ENCODE peak calls at places on chromosomes 12 and 14, in eight cellular contexts. Y is SK-N-SH, Z is fibroblast of pulmonary artery, A is sigmoid colon, F is left ventricle myocardium inferior, M is IMR-90, D is mucosa of descending colon, Q is OCI-LY7. X is an unnamed sample.

GRCh38 chr14:64060199-64060545 is 207.4 kb downstream of the SYNE2 start:
- DNase-seq in Y (no peak), Z (no peak), A (no peak), F (no peak), M (no peak), D (peak; percentile 35), Q (no peak), X (no peak)

GRCh38 chr12:62930546-62931425 is 4.2 kb downstream of the PPM1H start:
- DNase-seq in Y (no peak), Z (no peak), A (no peak), F (no peak), M (peak; percentile 4), D (no peak), Q (no peak), X (no peak)

GRCh38 chr12:29403991-29404390 is 23.0 kb upstream of the ERGIC2 start:
- DNase-seq in Y (peak; percentile 10), Z (no peak), A (no peak), F (no peak), M (no peak), D (no peak), Q (no peak), X (no peak)

GRCh38 chr12:125341422-125341821 is 276.2 kb downstream of the AACS start:
- DNase-seq in Y (no peak), Z (no peak), A (no peak), F (no peak), M (no peak), D (peak; percentile 46), Q (no peak), X (no peak)

GRCh38 chr12:120110550-120111501 is 5.7 kb downstream of the RAB35 start:
- DNase-seq in Y (no peak), Z (no peak), A (peak; percentile 84), F (peak; percentile 71), M (no peak), D (peak; percentile 38), Q (peak; percentile 79), X (no peak)

GRCh38 chr14:77139022-77139421 is 2.6 kb downstream of the ZDHHC22 start:
- DNase-seq in Y (no peak), Z (no peak), A (peak; percentile 26), F (no peak), M (no peak), D (no peak), Q (no peak), X (no peak)

GRCh38 chr14:36430662-36431084 is 89.4 kb downstream of the NKX2-1 start:
- DNase-seq in Y (no peak), Z (no peak), A (no peak), F (no peak), M (no peak), D (no peak), Q (no peak), X (no peak)

GRCh38 chr12:56864318-56864717 is 69.9 kb downstream of the SDR9C7 start:
- DNase-seq in Y (no peak), Z (no peak), A (no peak), F (no peak), M (no peak), D (no peak), Q (peak; percentile 26), X (no peak)

GRCh38 chr12:120394483-120395367 is 25.8 kb upstream of the MSI1 start:
- DNase-seq in Y (no peak), Z (no peak), A (no peak), F (no peak), M (no peak), D (peak; percentile 72), Q (no peak), X (no peak)

GRCh38 chr12:43288666-43289065 is 263.3 kb downstream of the ADAMTS20 start:
- DNase-seq in Y (no peak), Z (no peak), A (no peak), F (no peak), M (peak; percentile 48), D (no peak), Q (no peak), X (no peak)

GRCh38 chr12:111753144-111753881 is 13.4 kb upstream of the ALDH2 start:
- DNase-seq in Y (peak; percentile 95), Z (peak; percentile 81), A (peak; percentile 84), F (peak; percentile 61), M (peak; percentile 61), D (peak; percentile 76), Q (peak; percentile 51), X (peak; percentile 78)

GRCh38 chr12:111424793-111425251 is 19.1 kb downstream of the SH2B3 start:
- DNase-seq in Y (no peak), Z (no peak), A (no peak), F (no peak), M (no peak), D (peak; percentile 40), Q (no peak), X (no peak)

GRCh38 chr12:120540445-120540844 is 6.3 kb downstream of the RNF10 start:
- DNase-seq in Y (no peak), Z (peak; percentile 89), A (no peak), F (no peak), M (peak; percentile 45), D (no peak), Q (no peak), X (peak; percentile 88)

GRCh38 chr14:56129941-56130340 is 11.7 kb downstream of the PELI2 start:
- DNase-seq in Y (no peak), Z (peak; percentile 55), A (no peak), F (peak; percentile 34), M (no peak), D (no peak), Q (no peak), X (no peak)

GRCh38 chr14:103517626-103518415 is 4.8 kb downstream of the CKB start:
- DNase-seq in Y (peak; percentile 57), Z (no peak), A (peak; percentile 81), F (no peak), M (no peak), D (no peak), Q (no peak), X (no peak)

DNA sequence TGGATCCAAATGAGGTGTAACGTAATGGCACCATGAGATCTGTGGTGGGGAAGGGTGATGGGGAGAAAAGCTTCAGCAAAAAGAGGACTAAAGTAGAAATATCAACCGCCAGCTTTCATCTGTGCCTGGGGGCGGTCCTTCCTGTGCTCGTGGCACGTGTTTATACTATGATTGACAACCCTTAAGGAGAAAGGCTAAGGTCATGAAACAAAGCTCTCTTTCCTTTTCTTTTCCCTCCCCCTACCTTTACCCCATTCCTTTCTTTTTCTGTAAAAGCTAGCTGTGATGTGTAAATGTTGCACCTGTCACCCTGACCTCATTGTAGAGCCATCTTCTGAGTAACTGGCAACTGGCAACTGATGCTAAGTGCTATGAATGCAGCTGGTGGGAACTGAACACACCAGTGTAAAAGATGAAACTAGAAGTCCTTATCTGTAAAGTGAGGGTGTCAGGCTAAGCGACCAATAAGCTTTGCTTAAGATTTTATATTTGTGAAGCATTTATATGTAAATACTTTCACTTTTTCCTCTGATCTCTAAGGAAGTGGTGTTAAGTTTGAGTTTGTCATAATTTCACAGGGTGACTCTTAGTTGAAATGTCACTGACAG is 102.8 kb upstream of the BCAT1 start:
- DNase-seq in Y (no peak), Z (no peak), A (no peak), F (no peak), M (no peak), D (peak; percentile 32), Q (peak; percentile 90), X (no peak)
- H3K4me3 ChIP-seq in Y (no peak overlapping the region), Z (no peak overlapping the region), A (no peak overlapping the region), F (peak overlapping the region; percentile 59), M (no peak overlapping the region), D (no peak overlapping the region), Q (peak overlapping the region; percentile 90), X (no peak overlapping the region)

DNA sequence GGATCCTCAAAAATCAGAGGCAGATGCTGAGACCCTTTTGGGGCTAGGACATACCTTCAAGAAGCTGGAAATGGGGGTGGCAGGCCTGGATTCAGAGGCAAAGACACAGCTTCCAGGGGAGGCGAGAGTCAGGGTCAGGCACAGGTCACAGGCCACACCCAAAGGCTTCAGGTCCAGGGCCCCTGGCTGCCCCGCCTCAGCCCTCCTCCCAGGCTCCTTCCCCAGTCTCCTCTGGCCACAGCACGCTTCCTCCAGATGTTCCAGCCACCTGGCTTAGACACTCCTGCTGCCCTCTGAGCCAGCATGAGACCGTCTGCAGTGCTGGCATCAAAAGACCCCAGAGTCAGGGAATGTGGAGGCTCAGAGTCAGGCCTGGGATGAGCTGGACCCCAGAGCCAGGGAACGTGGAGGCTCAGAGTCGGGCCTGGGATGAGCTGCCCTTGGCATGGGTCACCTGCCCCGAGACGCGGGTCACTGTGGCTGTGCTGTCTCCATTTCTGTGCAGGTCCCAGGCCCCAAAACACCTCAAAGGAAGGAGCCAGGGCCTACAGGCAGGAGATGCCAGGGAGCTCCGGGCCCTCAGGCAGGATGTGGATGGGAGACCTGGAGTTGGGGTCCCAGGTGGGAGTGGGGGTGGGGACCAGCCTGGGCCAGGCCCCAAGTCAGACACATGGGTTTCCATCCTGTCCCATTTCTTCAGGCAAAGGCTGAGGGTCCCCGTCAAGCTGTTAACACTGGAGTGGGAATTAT is 58.9 kb downstream of the DIO3 start:
- DNase-seq in Y (no peak), Z (no peak), A (no peak), F (no peak), M (no peak), D (no peak), Q (no peak), X (no peak)
- TF ChIP-seq CTCF in Y (no peak), Z (no peak), A (no peak), F (no peak), M (no peak), D (no peak), Q (no peak), X (no peak)

GRCh38 chr12:47078086-47078395 is 1.4 kb upstream of the PCED1B start:
- DNase-seq in Y (no peak), Z (no peak), A (no peak), F (no peak), M (no peak), D (no peak), Q (no peak), X (no peak)
- H3K4me3 ChIP-seq in Y (no peak overlapping the region), Z (peak overlapping the region; percentile 94), A (peak overlapping the region; percentile 91), F (peak overlapping the region; percentile 81), M (peak overlapping the region; percentile 91), D (no peak overlapping the region), Q (no peak overlapping the region), X (peak overlapping the region; percentile 81)

GRCh38 chr12:109612975-109613502 is 39.4 kb downstream of the MVK start:
- DNase-seq in Y (no peak), Z (peak; percentile 36), A (no peak), F (no peak), M (peak; percentile 6), D (no peak), Q (peak; percentile 25), X (peak; percentile 8)
- TF ChIP-seq CTCF in Y (peak; percentile 41), Z (peak; percentile 40), A (no peak), F (peak; percentile 22), M (peak; percentile 16), D (no peak), Q (peak; percentile 66), X (peak; percentile 34)

GRCh38 chr12:69694123-69694522 is 5.0 kb downstream of the BEST3 start:
- DNase-seq in Y (no peak), Z (no peak), A (no peak), F (peak; percentile 16), M (no peak), D (no peak), Q (no peak), X (no peak)
- H3K4me3 ChIP-seq in Y (no peak overlapping the region), Z (no peak overlapping the region), A (no peak overlapping the region), F (no peak overlapping the region), M (no peak overlapping the region), D (no peak overlapping the region), Q (no peak overlapping the region), X (no peak overlapping the region)